ENCODE peak calls at places on chromosomes 16 and 17, in nine cellular contexts. H is NCI-H69; I is A172; N is stimulated activated CD8-positive, alpha-beta memory T cell treated with anti-CD3 and anti-CD28 coated beads, Interleukin-7, amount 100 ng/mL, for 1 hour; Y is kidney; S is stimulated activated naive CD4-positive, alpha-beta T cell; Q is prostate gland; D is ACHN; V is ovary. J is an unnamed sample.

GRCh38 chr16:80144191-80144590 is 396.6 kb upstream of the DYNLRB2 start:
- DNase-seq in H (no peak), I (no peak), N (no peak), Y (no peak), S (no peak), Q (no peak), D (no peak), V (no peak), J (no peak)

GRCh38 chr17:39835038-39835786 is 28.9 kb downstream of the IKZF3 start:
- DNase-seq in H (no peak), I (no peak), N (no peak), Y (no peak), S (no peak), Q (no peak), D (no peak), V (no peak), J (no peak)

GRCh38 chr17:9247401-9247938 is 226.2 kb downstream of the NTN1 start:
- DNase-seq in H (no peak), I (no peak), N (no peak), Y (no peak), S (no peak), Q (no peak), D (no peak), V (no peak), J (no peak)

GRCh38 chr17:77233635-77234334 is 93.0 kb downstream of the SEC14L1 start:
- DNase-seq in H (peak), I (peak), N (no peak), Y (no peak), S (no peak), Q (no peak), D (peak), V (no peak), J (no peak)

GRCh38 chr17:66964083-66964771 is at the start of gene CACNG4:
- DNase-seq in H (peak), I (no peak), N (no peak), Y (no peak), S (no peak), Q (no peak), D (no peak), V (no peak), J (no peak)

GRCh38 chr17:64507418-64507766 is 615 bp downstream of the CEP95 start:
- DNase-seq in H (peak), I (peak), N (peak), Y (no peak), S (peak), Q (peak), D (peak), V (no peak), J (no peak)

GRCh38 chr16:82368041-82368440 is 198.0 kb upstream of the MPHOSPH6 start:
- DNase-seq in H (peak), I (peak), N (no peak), Y (no peak), S (no peak), Q (peak), D (peak), V (no peak), J (no peak)

GRCh38 chr16:70770968-70771552 is 29.9 kb downstream of the VAC14 start:
- DNase-seq in H (peak), I (peak), N (peak), Y (no peak), S (peak), Q (peak), D (peak), V (peak), J (no peak)

GRCh38 chr16:80803341-80804060 is 897 bp downstream of the CDYL2 start:
- DNase-seq in H (peak), I (no peak), N (no peak), Y (peak), S (no peak), Q (peak), D (peak), V (peak), J (no peak)

GRCh38 chr16:50185005-50185505 is 31.9 kb downstream of the TENT4B start:
- DNase-seq in H (no peak), I (peak), N (no peak), Y (no peak), S (no peak), Q (no peak), D (peak), V (no peak), J (no peak)

GRCh38 chr17:55332296-55333041 is 67.7 kb downstream of the HLF start:
- DNase-seq in H (no peak), I (no peak), N (no peak), Y (no peak), S (no peak), Q (no peak), D (no peak), V (no peak), J (no peak)

GRCh38 chr16:88920618-88921602 is 54.5 kb upstream of the PABPN1L start:
- DNase-seq in H (peak), I (peak), N (no peak), Y (no peak), S (no peak), Q (peak), D (no peak), V (peak), J (no peak)

GRCh38 chr17:64001091-64001579 is 3.0 kb downstream of the PRR29 start:
- DNase-seq in H (no peak), I (no peak), N (no peak), Y (no peak), S (no peak), Q (no peak), D (no peak), V (no peak), J (peak)

GRCh38 chr17:77834170-77835115 is 124.1 kb upstream of the TNRC6C start:
- DNase-seq in H (peak), I (peak), N (peak), Y (peak), S (no peak), Q (no peak), D (peak), V (no peak), J (peak)

GRCh38 chr17:9797965-9798364 is 6.6 kb upstream of the DHRS7C start:
- DNase-seq in H (no peak), I (no peak), N (no peak), Y (no peak), S (no peak), Q (no peak), D (no peak), V (no peak), J (no peak)

GRCh38 chr16:11218324-11218962 is 37.6 kb downstream of the SOCS1 start:
- DNase-seq in H (peak), I (no peak), N (no peak), Y (no peak), S (no peak), Q (no peak), D (peak), V (no peak), J (no peak)

GRCh38 chr17:72515291-72516065 is 394.7 kb downstream of the SOX9 start:
- DNase-seq in H (peak), I (peak), N (no peak), Y (no peak), S (no peak), Q (peak), D (peak), V (peak), J (no peak)

GRCh38 chr17:72816406-72816805 is 276.1 kb downstream of the SLC39A11 start:
- DNase-seq in H (no peak), I (no peak), N (no peak), Y (no peak), S (no peak), Q (no peak), D (no peak), V (no peak), J (no peak)

GRCh38 chr17:20008242-20009051 is 712 bp upstream of the SPECC1 start:
- DNase-seq in H (peak), I (no peak), N (no peak), Y (no peak), S (no peak), Q (no peak), D (peak), V (peak), J (no peak)

GRCh38 chr17:38575781-38576180 is 30.0 kb downstream of the SRCIN1 start:
- DNase-seq in H (no peak), I (no peak), N (no peak), Y (no peak), S (no peak), Q (no peak), D (no peak), V (no peak), J (no peak)

GRCh38 chr17:79089720-79090502 is 15.3 kb downstream of the ENGASE start:
- DNase-seq in H (no peak), I (no peak), N (no peak), Y (peak), S (no peak), Q (no peak), D (no peak), V (peak), J (no peak)

GRCh38 chr16:55470533-55471371 is 8.2 kb upstream of the MMP2 start:
- DNase-seq in H (peak), I (peak), N (no peak), Y (no peak), S (no peak), Q (peak), D (peak), V (no peak), J (no peak)

GRCh38 chr17:82019905-82020873 is 2.5 kb downstream of the CENPX start:
- DNase-seq in H (peak), I (no peak), N (no peak), Y (no peak), S (peak), Q (no peak), D (peak), V (no peak), J (no peak)

GRCh38 chr17:59810894-59811153 is 81.9 kb downstream of the TUBD1 start:
- DNase-seq in H (no peak), I (no peak), N (no peak), Y (no peak), S (no peak), Q (no peak), D (no peak), V (no peak), J (no peak)

J was measured in posterior vena cava.